ENCODE peak calls at places on chromosomes 3 and 15, in eight cellular contexts. One of them, this sample, is unnamed.

GRCh38 chr3:127796751-127797150 is 25.6 kb downstream of the MGLL start:
- DNase-seq in activated CD4-positive, alpha-beta T cell treated with anti-CD3 and anti-CD28 coated beads, Interleukin-2, amount 10 ng/mL, durations not matched to agents 7 days and 5 days: no peak
- DNase-seq in RCC 7860: no peak
- DNase-seq in stimulated activated CD4-positive, alpha-beta T cell treated with anti-CD3 and anti-CD28 coated beads, Interleukin-4, amount 100 ng/mL, for 24 hours: no peak
- DNase-seq in NCI-H1092 treated with DMSO at 0.1 percent for 48 hours: peak
- DNase-seq in mesenteric fat pad: peak
- DNase-seq in upper lobe of right lung: peak
- DNase-seq in PC-9: no peak
- DNase-seq in this sample: no peak

GRCh38 chr15:28900892-28901586 is 15.3 kb downstream of the APBA2 start:
- DNase-seq in activated CD4-positive, alpha-beta T cell treated with anti-CD3 and anti-CD28 coated beads, Interleukin-2, amount 10 ng/mL, durations not matched to agents 7 days and 5 days: no peak
- DNase-seq in RCC 7860: no peak
- DNase-seq in stimulated activated CD4-positive, alpha-beta T cell treated with anti-CD3 and anti-CD28 coated beads, Interleukin-4, amount 100 ng/mL, for 24 hours: no peak
- DNase-seq in NCI-H1092 treated with DMSO at 0.1 percent for 48 hours: no peak
- DNase-seq in mesenteric fat pad: no peak
- DNase-seq in upper lobe of right lung: peak
- DNase-seq in PC-9: no peak
- DNase-seq in this sample: no peak

GRCh38 chr3:144665567-144666053 is 694.0 kb downstream of the DIPK2A start:
- DNase-seq in activated CD4-positive, alpha-beta T cell treated with anti-CD3 and anti-CD28 coated beads, Interleukin-2, amount 10 ng/mL, durations not matched to agents 7 days and 5 days: no peak
- DNase-seq in RCC 7860: no peak
- DNase-seq in stimulated activated CD4-positive, alpha-beta T cell treated with anti-CD3 and anti-CD28 coated beads, Interleukin-4, amount 100 ng/mL, for 24 hours: no peak
- DNase-seq in NCI-H1092 treated with DMSO at 0.1 percent for 48 hours: no peak
- DNase-seq in mesenteric fat pad: no peak
- DNase-seq in upper lobe of right lung: no peak
- DNase-seq in PC-9: no peak
- DNase-seq in this sample: no peak

GRCh38 chr3:79461129-79461792 is 306.5 kb downstream of the ROBO1 start:
- DNase-seq in activated CD4-positive, alpha-beta T cell treated with anti-CD3 and anti-CD28 coated beads, Interleukin-2, amount 10 ng/mL, durations not matched to agents 7 days and 5 days: no peak
- DNase-seq in RCC 7860: no peak
- DNase-seq in stimulated activated CD4-positive, alpha-beta T cell treated with anti-CD3 and anti-CD28 coated beads, Interleukin-4, amount 100 ng/mL, for 24 hours: no peak
- DNase-seq in NCI-H1092 treated with DMSO at 0.1 percent for 48 hours: no peak
- DNase-seq in mesenteric fat pad: no peak
- DNase-seq in upper lobe of right lung: no peak
- DNase-seq in PC-9: no peak
- DNase-seq in this sample: peak

GRCh38 chr3:149369991-149370866 is 7.2 kb downstream of the TM4SF1 start:
- DNase-seq in activated CD4-positive, alpha-beta T cell treated with anti-CD3 and anti-CD28 coated beads, Interleukin-2, amount 10 ng/mL, durations not matched to agents 7 days and 5 days: no peak
- DNase-seq in RCC 7860: no peak
- DNase-seq in stimulated activated CD4-positive, alpha-beta T cell treated with anti-CD3 and anti-CD28 coated beads, Interleukin-4, amount 100 ng/mL, for 24 hours: no peak
- DNase-seq in NCI-H1092 treated with DMSO at 0.1 percent for 48 hours: peak
- DNase-seq in mesenteric fat pad: no peak
- DNase-seq in upper lobe of right lung: no peak
- DNase-seq in PC-9: no peak
- DNase-seq in this sample: no peak

GRCh38 chr3:124860599-124860998 is 26.6 kb downstream of the ITGB5 start:
- DNase-seq in activated CD4-positive, alpha-beta T cell treated with anti-CD3 and anti-CD28 coated beads, Interleukin-2, amount 10 ng/mL, durations not matched to agents 7 days and 5 days: no peak
- DNase-seq in RCC 7860: peak
- DNase-seq in stimulated activated CD4-positive, alpha-beta T cell treated with anti-CD3 and anti-CD28 coated beads, Interleukin-4, amount 100 ng/mL, for 24 hours: no peak
- DNase-seq in NCI-H1092 treated with DMSO at 0.1 percent for 48 hours: no peak
- DNase-seq in mesenteric fat pad: no peak
- DNase-seq in upper lobe of right lung: no peak
- DNase-seq in PC-9: peak
- DNase-seq in this sample: peak

GRCh38 chr15:37136666-37137065 is 36.3 kb upstream of the MEIS2 start:
- DNase-seq in activated CD4-positive, alpha-beta T cell treated with anti-CD3 and anti-CD28 coated beads, Interleukin-2, amount 10 ng/mL, durations not matched to agents 7 days and 5 days: no peak
- DNase-seq in RCC 7860: no peak
- DNase-seq in stimulated activated CD4-positive, alpha-beta T cell treated with anti-CD3 and anti-CD28 coated beads, Interleukin-4, amount 100 ng/mL, for 24 hours: no peak
- DNase-seq in NCI-H1092 treated with DMSO at 0.1 percent for 48 hours: no peak
- DNase-seq in mesenteric fat pad: no peak
- DNase-seq in upper lobe of right lung: no peak
- DNase-seq in PC-9: no peak
- DNase-seq in this sample: no peak

GRCh38 chr3:14371573-14372474 is 30.6 kb upstream of the SLC6A6 start:
- DNase-seq in activated CD4-positive, alpha-beta T cell treated with anti-CD3 and anti-CD28 coated beads, Interleukin-2, amount 10 ng/mL, durations not matched to agents 7 days and 5 days: no peak
- DNase-seq in RCC 7860: peak
- DNase-seq in stimulated activated CD4-positive, alpha-beta T cell treated with anti-CD3 and anti-CD28 coated beads, Interleukin-4, amount 100 ng/mL, for 24 hours: no peak
- DNase-seq in NCI-H1092 treated with DMSO at 0.1 percent for 48 hours: peak
- DNase-seq in mesenteric fat pad: no peak
- DNase-seq in upper lobe of right lung: peak
- DNase-seq in PC-9: peak
- DNase-seq in this sample: peak

GRCh38 chr15:66951976-66952375 is 113.4 kb upstream of the SMAD3 start:
- DNase-seq in activated CD4-positive, alpha-beta T cell treated with anti-CD3 and anti-CD28 coated beads, Interleukin-2, amount 10 ng/mL, durations not matched to agents 7 days and 5 days: no peak
- DNase-seq in RCC 7860: no peak
- DNase-seq in stimulated activated CD4-positive, alpha-beta T cell treated with anti-CD3 and anti-CD28 coated beads, Interleukin-4, amount 100 ng/mL, for 24 hours: no peak
- DNase-seq in NCI-H1092 treated with DMSO at 0.1 percent for 48 hours: no peak
- DNase-seq in mesenteric fat pad: no peak
- DNase-seq in upper lobe of right lung: no peak
- DNase-seq in PC-9: no peak
- DNase-seq in this sample: no peak

GRCh38 chr3:62614527-62614926 is 241.2 kb upstream of the FEZF2 start:
- DNase-seq in activated CD4-positive, alpha-beta T cell treated with anti-CD3 and anti-CD28 coated beads, Interleukin-2, amount 10 ng/mL, durations not matched to agents 7 days and 5 days: no peak
- DNase-seq in RCC 7860: no peak
- DNase-seq in stimulated activated CD4-positive, alpha-beta T cell treated with anti-CD3 and anti-CD28 coated beads, Interleukin-4, amount 100 ng/mL, for 24 hours: no peak
- DNase-seq in NCI-H1092 treated with DMSO at 0.1 percent for 48 hours: no peak
- DNase-seq in mesenteric fat pad: no peak
- DNase-seq in upper lobe of right lung: no peak
- DNase-seq in PC-9: no peak
- DNase-seq in this sample: no peak

GRCh38 chr15:73321496-73322344 is 47.0 kb downstream of the HCN4 start:
- DNase-seq in activated CD4-positive, alpha-beta T cell treated with anti-CD3 and anti-CD28 coated beads, Interleukin-2, amount 10 ng/mL, durations not matched to agents 7 days and 5 days: no peak
- DNase-seq in RCC 7860: no peak
- DNase-seq in stimulated activated CD4-positive, alpha-beta T cell treated with anti-CD3 and anti-CD28 coated beads, Interleukin-4, amount 100 ng/mL, for 24 hours: no peak
- DNase-seq in NCI-H1092 treated with DMSO at 0.1 percent for 48 hours: no peak
- DNase-seq in mesenteric fat pad: peak
- DNase-seq in upper lobe of right lung: peak
- DNase-seq in PC-9: no peak
- DNase-seq in this sample: no peak

GRCh38 chr3:105688821-105689220 is 180.0 kb downstream of the CBLB start:
- DNase-seq in activated CD4-positive, alpha-beta T cell treated with anti-CD3 and anti-CD28 coated beads, Interleukin-2, amount 10 ng/mL, durations not matched to agents 7 days and 5 days: no peak
- DNase-seq in RCC 7860: no peak
- DNase-seq in stimulated activated CD4-positive, alpha-beta T cell treated with anti-CD3 and anti-CD28 coated beads, Interleukin-4, amount 100 ng/mL, for 24 hours: no peak
- DNase-seq in NCI-H1092 treated with DMSO at 0.1 percent for 48 hours: peak
- DNase-seq in mesenteric fat pad: no peak
- DNase-seq in upper lobe of right lung: no peak
- DNase-seq in PC-9: no peak
- DNase-seq in this sample: no peak

GRCh38 chr3:51875501-51875900 is at the start of gene IQCF5:
- DNase-seq in activated CD4-positive, alpha-beta T cell treated with anti-CD3 and anti-CD28 coated beads, Interleukin-2, amount 10 ng/mL, durations not matched to agents 7 days and 5 days: no peak
- DNase-seq in RCC 7860: no peak
- DNase-seq in stimulated activated CD4-positive, alpha-beta T cell treated with anti-CD3 and anti-CD28 coated beads, Interleukin-4, amount 100 ng/mL, for 24 hours: no peak
- DNase-seq in NCI-H1092 treated with DMSO at 0.1 percent for 48 hours: no peak
- DNase-seq in mesenteric fat pad: no peak
- DNase-seq in upper lobe of right lung: no peak
- DNase-seq in PC-9: no peak
- DNase-seq in this sample: no peak

GRCh38 chr3:113783980-113784379 is 37.1 kb downstream of the ATP6V1A start:
- DNase-seq in activated CD4-positive, alpha-beta T cell treated with anti-CD3 and anti-CD28 coated beads, Interleukin-2, amount 10 ng/mL, durations not matched to agents 7 days and 5 days: no peak
- DNase-seq in RCC 7860: no peak
- DNase-seq in stimulated activated CD4-positive, alpha-beta T cell treated with anti-CD3 and anti-CD28 coated beads, Interleukin-4, amount 100 ng/mL, for 24 hours: no peak
- DNase-seq in NCI-H1092 treated with DMSO at 0.1 percent for 48 hours: no peak
- DNase-seq in mesenteric fat pad: no peak
- DNase-seq in upper lobe of right lung: no peak
- DNase-seq in PC-9: no peak
- DNase-seq in this sample: no peak

GRCh38 chr3:148246286-148246685 is 451.4 kb upstream of the AGTR1 start:
- DNase-seq in activated CD4-positive, alpha-beta T cell treated with anti-CD3 and anti-CD28 coated beads, Interleukin-2, amount 10 ng/mL, durations not matched to agents 7 days and 5 days: no peak
- DNase-seq in RCC 7860: no peak
- DNase-seq in stimulated activated CD4-positive, alpha-beta T cell treated with anti-CD3 and anti-CD28 coated beads, Interleukin-4, amount 100 ng/mL, for 24 hours: no peak
- DNase-seq in NCI-H1092 treated with DMSO at 0.1 percent for 48 hours: no peak
- DNase-seq in mesenteric fat pad: no peak
- DNase-seq in upper lobe of right lung: no peak
- DNase-seq in PC-9: no peak
- DNase-seq in this sample: no peak

GRCh38 chr3:171935261-171936123 is 92.3 kb downstream of the TMEM212 start:
- DNase-seq in activated CD4-positive, alpha-beta T cell treated with anti-CD3 and anti-CD28 coated beads, Interleukin-2, amount 10 ng/mL, durations not matched to agents 7 days and 5 days: no peak
- DNase-seq in RCC 7860: no peak
- DNase-seq in stimulated activated CD4-positive, alpha-beta T cell treated with anti-CD3 and anti-CD28 coated beads, Interleukin-4, amount 100 ng/mL, for 24 hours: no peak
- DNase-seq in NCI-H1092 treated with DMSO at 0.1 percent for 48 hours: no peak
- DNase-seq in mesenteric fat pad: no peak
- DNase-seq in upper lobe of right lung: no peak
- DNase-seq in PC-9: no peak
- DNase-seq in this sample: no peak

GRCh38 chr3:16653712-16654111 is 48.5 kb upstream of the DAZL start:
- DNase-seq in activated CD4-positive, alpha-beta T cell treated with anti-CD3 and anti-CD28 coated beads, Interleukin-2, amount 10 ng/mL, durations not matched to agents 7 days and 5 days: no peak
- DNase-seq in RCC 7860: no peak
- DNase-seq in stimulated activated CD4-positive, alpha-beta T cell treated with anti-CD3 and anti-CD28 coated beads, Interleukin-4, amount 100 ng/mL, for 24 hours: no peak
- DNase-seq in NCI-H1092 treated with DMSO at 0.1 percent for 48 hours: no peak
- DNase-seq in mesenteric fat pad: no peak
- DNase-seq in upper lobe of right lung: no peak
- DNase-seq in PC-9: no peak
- DNase-seq in this sample: no peak

GRCh38 chr3:110940074-110940473 is 131.5 kb upstream of the NECTIN3 start:
- DNase-seq in activated CD4-positive, alpha-beta T cell treated with anti-CD3 and anti-CD28 coated beads, Interleukin-2, amount 10 ng/mL, durations not matched to agents 7 days and 5 days: no peak
- DNase-seq in RCC 7860: no peak
- DNase-seq in stimulated activated CD4-positive, alpha-beta T cell treated with anti-CD3 and anti-CD28 coated beads, Interleukin-4, amount 100 ng/mL, for 24 hours: no peak
- DNase-seq in NCI-H1092 treated with DMSO at 0.1 percent for 48 hours: no peak
- DNase-seq in mesenteric fat pad: no peak
- DNase-seq in upper lobe of right lung: no peak
- DNase-seq in PC-9: no peak
- DNase-seq in this sample: no peak

GRCh38 chr3:127206154-127206553 is 13.2 kb downstream of the PRR23E start:
- DNase-seq in activated CD4-positive, alpha-beta T cell treated with anti-CD3 and anti-CD28 coated beads, Interleukin-2, amount 10 ng/mL, durations not matched to agents 7 days and 5 days: no peak
- DNase-seq in RCC 7860: no peak
- DNase-seq in stimulated activated CD4-positive, alpha-beta T cell treated with anti-CD3 and anti-CD28 coated beads, Interleukin-4, amount 100 ng/mL, for 24 hours: no peak
- DNase-seq in NCI-H1092 treated with DMSO at 0.1 percent for 48 hours: no peak
- DNase-seq in mesenteric fat pad: no peak
- DNase-seq in upper lobe of right lung: no peak
- DNase-seq in PC-9: no peak
- DNase-seq in this sample: no peak